ENCODE peak calls at places on chromosome 10, in six cellular contexts. M is hippocampal formation, K is RWPE1, Q is AG04450, I is PC-3, S is fibroblast of the aortic adventitia. L is an unnamed sample.

GRCh38 chr10:99520040-99520803 is 12.5 kb upstream of the NKX2-3 start:
- DNase-seq in M (no peak), K (no peak), Q (no peak), I (no peak), S (no peak), L (no peak)

GRCh38 chr10:97771913-97772823 is at the start of gene SFRP5:
- DNase-seq in M (no peak), K (no peak), Q (no peak), I (no peak), S (no peak), L (no peak)

GRCh38 chr10:132467464-132468149 is 70.0 kb upstream of the INPP5A start:
- DNase-seq in M (no peak), K (no peak), Q (no peak), I (no peak), S (no peak), L (no peak)

GRCh38 chr10:45308707-45309106 is 6.7 kb downstream of the OR13A1 start:
- DNase-seq in M (no peak), K (no peak), Q (no peak), I (peak; percentile 50), S (no peak), L (no peak)

GRCh38 chr10:17409170-17409733 is 45.1 kb downstream of the ST8SIA6 start:
- DNase-seq in M (no peak), K (no peak), Q (no peak), I (peak; percentile 36), S (peak; percentile 36), L (no peak)

GRCh38 chr10:51910189-51910588 is 210.8 kb upstream of the CSTF2T start:
- DNase-seq in M (no peak), K (no peak), Q (no peak), I (no peak), S (no peak), L (no peak)

GRCh38 chr10:123402656-123403055 is 248.5 kb downstream of the BUB3 start:
- DNase-seq in M (no peak), K (no peak), Q (no peak), I (no peak), S (no peak), L (no peak)

GRCh38 chr10:75400769-75401568 is 595 bp downstream of the ZNF503 start:
- DNase-seq in M (no peak), K (peak; percentile 58), Q (no peak), I (peak; percentile 48), S (peak; percentile 43), L (no peak)

GRCh38 chr10:128062837-128063563 is 63.2 kb downstream of the MKI67 start:
- DNase-seq in M (no peak), K (no peak), Q (no peak), I (no peak), S (no peak), L (no peak)

GRCh38 chr10:107790271-107790670 is 625.8 kb upstream of the SORCS1 start:
- DNase-seq in M (no peak), K (no peak), Q (no peak), I (no peak), S (no peak), L (no peak)

GRCh38 chr10:69980672-69981071 is 72.0 kb upstream of the MACROH2A2 start:
- DNase-seq in M (no peak), K (no peak), Q (no peak), I (no peak), S (no peak), L (no peak)

GRCh38 chr10:129605986-129606518 is 139.0 kb downstream of the MGMT start:
- DNase-seq in M (no peak), K (no peak), Q (no peak), I (no peak), S (no peak), L (no peak)

L was measured in BJ.